ENCODE peak calls at places on chromosomes 13 and 19, in seven cellular contexts. One of them, this sample, is unnamed.
A peak's percentile ranks its signal among the peaks of the same experiment; 100 is the strongest.

GRCh38 chr13:98033277-98034247 is 80.1 kb downstream of the IPO5 start:
- DNase-seq in heart left ventricle: peak; percentile 25
- DNase-seq in adrenal gland: peak; percentile 48
- DNase-seq in IMR-90: peak; percentile 44
- DNase-seq in gastrocnemius medialis: no peak
- DNase-seq in esophagus squamous epithelium: no peak
- DNase-seq in breast epithelium: no peak
- DNase-seq in this sample: no peak

GRCh38 chr13:114151565-114152284 is 19.3 kb upstream of the RASA3 start:
- DNase-seq in IMR-90: no peak
- DNase-seq in breast epithelium: peak; percentile 80
- DNase-seq in heart left ventricle: no peak
- DNase-seq in adrenal gland: no peak
- DNase-seq in gastrocnemius medialis: peak; percentile 52
- DNase-seq in esophagus squamous epithelium: no peak
- DNase-seq in this sample: peak; percentile 88

GRCh38 chr19:34851277-34851804 is 75.4 kb upstream of the ZNF30 start:
- DNase-seq in adrenal gland: no peak
- DNase-seq in breast epithelium: no peak
- DNase-seq in heart left ventricle: no peak
- DNase-seq in IMR-90: no peak
- DNase-seq in esophagus squamous epithelium: no peak
- DNase-seq in gastrocnemius medialis: no peak
- DNase-seq in this sample: no peak

GRCh38 chr13:114076329-114076761 is 56.1 kb downstream of the RASA3 start:
- DNase-seq in esophagus squamous epithelium: no peak
- DNase-seq in breast epithelium: no peak
- DNase-seq in gastrocnemius medialis: peak; percentile 6
- DNase-seq in adrenal gland: no peak
- DNase-seq in IMR-90: no peak
- DNase-seq in heart left ventricle: peak; percentile 13
- DNase-seq in this sample: no peak

GRCh38 chr13:102974574-102975195 is 91.5 kb downstream of the SLC10A2 start:
- DNase-seq in gastrocnemius medialis: no peak
- DNase-seq in IMR-90: no peak
- DNase-seq in adrenal gland: no peak
- DNase-seq in heart left ventricle: no peak
- DNase-seq in breast epithelium: no peak
- DNase-seq in esophagus squamous epithelium: no peak
- DNase-seq in this sample: no peak

GRCh38 chr19:36093687-36094086 is 17.3 kb upstream of the OVOL3 start:
- DNase-seq in adrenal gland: no peak
- DNase-seq in IMR-90: no peak
- DNase-seq in breast epithelium: no peak
- DNase-seq in heart left ventricle: peak; percentile 58
- DNase-seq in esophagus squamous epithelium: no peak
- DNase-seq in gastrocnemius medialis: no peak
- DNase-seq in this sample: no peak

GRCh38 chr13:29743229-29743786 is 107.1 kb downstream of the UBL3 start:
- DNase-seq in gastrocnemius medialis: peak; percentile 36
- DNase-seq in breast epithelium: peak; percentile 51
- DNase-seq in heart left ventricle: no peak
- DNase-seq in IMR-90: peak; percentile 79
- DNase-seq in esophagus squamous epithelium: no peak
- DNase-seq in adrenal gland: no peak
- DNase-seq in this sample: no peak

GRCh38 chr13:87827479-87827878 is 156.3 kb downstream of the SLITRK5 start:
- DNase-seq in IMR-90: no peak
- DNase-seq in breast epithelium: no peak
- DNase-seq in esophagus squamous epithelium: no peak
- DNase-seq in gastrocnemius medialis: no peak
- DNase-seq in adrenal gland: no peak
- DNase-seq in heart left ventricle: no peak
- DNase-seq in this sample: no peak

GRCh38 chr13:71056581-71056980 is 810.4 kb downstream of the DACH1 start:
- DNase-seq in breast epithelium: no peak
- DNase-seq in esophagus squamous epithelium: no peak
- DNase-seq in gastrocnemius medialis: no peak
- DNase-seq in IMR-90: no peak
- DNase-seq in adrenal gland: no peak
- DNase-seq in heart left ventricle: no peak
- DNase-seq in this sample: no peak

GRCh38 chr13:88483202-88483601 is 812.0 kb downstream of the SLITRK5 start:
- DNase-seq in IMR-90: no peak
- DNase-seq in esophagus squamous epithelium: no peak
- DNase-seq in adrenal gland: no peak
- DNase-seq in heart left ventricle: no peak
- DNase-seq in breast epithelium: no peak
- DNase-seq in gastrocnemius medialis: no peak
- DNase-seq in this sample: no peak

GRCh38 chr13:95641961-95642621 is 2.4 kb downstream of the DZIP1 start:
- DNase-seq in IMR-90: peak; percentile 43
- DNase-seq in esophagus squamous epithelium: no peak
- DNase-seq in heart left ventricle: peak; percentile 43
- DNase-seq in adrenal gland: no peak
- DNase-seq in gastrocnemius medialis: no peak
- DNase-seq in breast epithelium: no peak
- DNase-seq in this sample: peak; percentile 89
- H3K27ac ChIP-seq in IMR-90: peak overlapping the region; percentile 1
- H3K27ac ChIP-seq in esophagus squamous epithelium: no peak overlapping the region
- H3K27ac ChIP-seq in heart left ventricle: no peak overlapping the region
- H3K27ac ChIP-seq in adrenal gland: no peak overlapping the region
- H3K27ac ChIP-seq in gastrocnemius medialis: no peak overlapping the region
- H3K27ac ChIP-seq in breast epithelium: no peak overlapping the region
- H3K27ac ChIP-seq in this sample: no peak overlapping the region

GRCh38 chr19:38675611-38676010 is 28.2 kb downstream of the ACTN4 start:
- DNase-seq in breast epithelium: no peak
- DNase-seq in heart left ventricle: no peak
- DNase-seq in IMR-90: no peak
- DNase-seq in adrenal gland: no peak
- DNase-seq in esophagus squamous epithelium: no peak
- DNase-seq in gastrocnemius medialis: peak; percentile 53
- DNase-seq in this sample: no peak
- TF ChIP-seq CTCF in breast epithelium: no peak
- TF ChIP-seq CTCF in heart left ventricle: no peak
- TF ChIP-seq CTCF in IMR-90: no peak
- TF ChIP-seq CTCF in adrenal gland: no peak
- TF ChIP-seq CTCF in esophagus squamous epithelium: no peak
- TF ChIP-seq CTCF in gastrocnemius medialis: no peak
- TF ChIP-seq CTCF in this sample: no peak

DNA sequence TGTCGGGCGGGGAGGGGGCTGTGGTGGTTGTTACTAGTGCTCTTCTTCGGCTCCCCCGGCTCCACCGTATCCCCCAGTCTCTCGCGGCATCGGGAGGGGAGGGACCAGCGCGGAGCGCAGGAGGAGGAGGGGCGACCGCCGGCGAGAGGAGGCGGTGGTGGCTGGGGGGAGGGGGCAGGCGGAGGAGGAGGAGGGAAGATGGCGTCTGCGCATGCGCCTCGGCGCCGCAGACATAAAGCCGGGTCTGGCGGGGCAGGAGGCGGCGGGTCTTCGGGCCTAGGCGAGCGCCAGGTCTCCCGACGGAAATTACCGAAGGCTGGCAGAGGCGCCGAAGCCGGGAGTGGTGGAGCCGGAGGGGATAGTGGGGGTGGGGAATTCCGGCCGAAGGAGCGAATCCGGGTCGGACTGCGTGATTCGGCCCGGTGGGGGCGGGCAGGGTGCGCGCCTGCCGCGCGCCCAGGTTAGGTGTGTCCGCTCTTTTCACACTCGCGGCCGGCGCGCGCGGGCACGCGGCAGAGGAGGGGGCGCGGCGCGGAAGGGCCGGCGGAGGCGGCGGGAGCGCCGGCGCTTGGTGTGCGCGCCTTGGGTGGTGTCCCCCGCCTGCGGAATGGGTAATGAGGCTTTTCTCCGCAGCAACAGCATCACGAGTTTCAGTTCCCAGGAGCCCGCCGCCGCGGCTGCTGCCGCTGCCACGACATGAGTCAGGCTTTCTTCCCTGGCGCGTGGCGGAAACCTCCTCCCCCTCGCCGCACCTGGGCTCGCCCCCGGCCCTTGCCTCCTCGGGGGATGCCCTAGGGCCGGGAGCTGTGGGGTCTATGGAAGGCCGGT is 1.3 kb upstream of the TSC22D1 start:
- DNase-seq in esophagus squamous epithelium: peak; percentile 68
- DNase-seq in breast epithelium: peak; percentile 93
- DNase-seq in IMR-90: peak; percentile 95
- DNase-seq in gastrocnemius medialis: peak; percentile 97
- DNase-seq in heart left ventricle: peak; percentile 98
- DNase-seq in adrenal gland: peak; percentile 97
- DNase-seq in this sample: peak; percentile 94
- TF ChIP-seq POLR2A in esophagus squamous epithelium: no peak
- TF ChIP-seq POLR2A in breast epithelium: peak; percentile 9
- TF ChIP-seq POLR2A in IMR-90: peak; percentile 86
- TF ChIP-seq POLR2A in gastrocnemius medialis: peak; percentile 91
- TF ChIP-seq POLR2A in heart left ventricle: no peak
- TF ChIP-seq POLR2A in adrenal gland: peak; percentile 53
- TF ChIP-seq POLR2A in this sample: peak; percentile 62

GRCh38 chr19:29293292-29293691 is 80.3 kb upstream of the UQCRFS1 start:
- DNase-seq in adrenal gland: no peak
- DNase-seq in breast epithelium: no peak
- DNase-seq in heart left ventricle: no peak
- DNase-seq in gastrocnemius medialis: no peak
- DNase-seq in IMR-90: no peak
- DNase-seq in esophagus squamous epithelium: no peak
- DNase-seq in this sample: no peak
- H3K27ac ChIP-seq in adrenal gland: no peak overlapping the region
- H3K27ac ChIP-seq in breast epithelium: no peak overlapping the region
- H3K27ac ChIP-seq in heart left ventricle: no peak overlapping the region
- H3K27ac ChIP-seq in gastrocnemius medialis: no peak overlapping the region
- H3K27ac ChIP-seq in IMR-90: no peak overlapping the region
- H3K27ac ChIP-seq in esophagus squamous epithelium: no peak overlapping the region
- H3K27ac ChIP-seq in this sample: no peak overlapping the region

DNA sequence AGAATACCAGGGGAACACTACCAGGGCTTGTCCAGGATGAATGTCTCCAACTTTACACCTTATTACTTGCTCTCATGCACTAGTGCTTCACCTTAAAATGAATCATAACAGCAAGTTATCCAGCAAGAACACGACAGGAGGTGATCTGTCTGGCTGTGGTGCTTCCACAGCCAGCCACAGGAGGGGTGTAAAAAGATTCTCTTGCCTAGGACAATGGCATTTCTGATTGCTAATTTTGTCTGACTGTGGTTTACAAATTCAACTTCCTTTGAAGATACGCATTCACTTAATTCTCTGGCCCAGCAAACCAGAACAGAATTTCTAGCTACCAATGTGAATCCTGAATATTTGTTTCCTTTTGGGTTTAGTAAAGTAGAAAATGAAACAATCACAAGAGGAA is 23.1 kb upstream of the COG3 start:
- DNase-seq in IMR-90: peak; percentile 10
- DNase-seq in adrenal gland: no peak
- DNase-seq in breast epithelium: no peak
- DNase-seq in gastrocnemius medialis: no peak
- DNase-seq in heart left ventricle: no peak
- DNase-seq in esophagus squamous epithelium: no peak
- DNase-seq in this sample: peak; percentile 47
- TF ChIP-seq CTCF in IMR-90: no peak
- TF ChIP-seq CTCF in adrenal gland: peak; percentile 51
- TF ChIP-seq CTCF in breast epithelium: no peak
- TF ChIP-seq CTCF in gastrocnemius medialis: no peak
- TF ChIP-seq CTCF in heart left ventricle: no peak
- TF ChIP-seq CTCF in esophagus squamous epithelium: no peak
- TF ChIP-seq CTCF in this sample: peak; percentile 29

This sample was measured in right lobe of liver.